ENCODE peak calls at places on chromosomes 16 and 17, in four cellular contexts. Y, V, I and D are unnamed samples. For H3K36me3 and H3K4me1, the result is how much of the 10 kb centered on the place peaks cover.

GRCh38 chr16:22007509-22008214 is at the start of gene MOSMO:
- DNase-seq in I (peak), Y (peak), V (peak), D (peak)

GRCh38 chr16:58393138-58393504 is 850 bp downstream of the GINS3 start:
- DNase-seq in V (peak), Y (no peak), I (no peak), D (peak)

GRCh38 chr16:75653926-75654325 is 6.4 kb downstream of the TERF2IP start:
- DNase-seq in V (peak), I (no peak), Y (no peak), D (peak)

GRCh38 chr17:69503711-69504110 is 89.2 kb downstream of the MAP2K6 start:
- DNase-seq in Y (no peak), V (no peak), I (no peak), D (peak)

GRCh38 chr17:9101356-9101755 is 80.0 kb downstream of the NTN1 start:
- DNase-seq in I (no peak), Y (no peak), V (no peak), D (no peak)

GRCh38 chr17:39462644-39463375 is 1.5 kb downstream of the CDK12 start:
- DNase-seq in I (peak), Y (no peak), V (peak), D (peak)

GRCh38 chr16:35195173-35195863 is 1735.9 kb downstream of the TP53TG3F start:
- DNase-seq in I (no peak), V (no peak), Y (no peak), D (no peak)

GRCh38 chr17:7393613-7394451 is 493 bp downstream of the PLSCR3 start:
- DNase-seq in Y (peak), V (peak), I (no peak), D (peak)

GRCh38 chr16:62829084-62829483 is 792.8 kb upstream of the CDH8 start:
- DNase-seq in Y (no peak), V (no peak), I (no peak), D (no peak)

GRCh38 chr16:73033271-73033998 is 14.5 kb downstream of the ZFHX3 start:
- DNase-seq in V (no peak), Y (no peak), I (no peak), D (no peak)

GRCh38 chr17:76213491-76213890 is 26.8 kb downstream of the RNF157 start:
- DNase-seq in V (no peak), Y (no peak), I (no peak), D (no peak)

GRCh38 chr16:81567987-81568748 is 123.6 kb downstream of the CMIP start:
- DNase-seq in I (peak), V (no peak), Y (peak), D (no peak)

GRCh38 chr16:4664538-4665418 is 28.6 kb upstream of the NUDT16L1 start:
- DNase-seq in I (peak), V (no peak), Y (peak), D (no peak)

GRCh38 chr16:85294810-85295508 is 182.7 kb upstream of the CIBAR2 start:
- DNase-seq in Y (no peak), V (no peak), I (no peak), D (no peak)

GRCh38 chr17:77887464-77888241 is 70.8 kb upstream of the TNRC6C start:
- DNase-seq in Y (peak), I (peak), V (no peak), D (peak)

GRCh38 chr17:27306276-27306820 is 12.4 kb downstream of the WSB1 start:
- DNase-seq in Y (no peak), V (no peak), I (no peak), D (no peak)

GRCh38 chr17:81902023-81902652 is at the start of gene NPB:
- DNase-seq in V (peak), I (no peak), Y (peak), D (no peak)

GRCh38 chr17:42581744-42582270 is 4.3 kb upstream of the PSMC3IP start:
- DNase-seq in Y (no peak), I (peak), V (no peak), D (no peak)

GRCh38 chr16:77300232-77300631 is 101.0 kb downstream of the SYCE1L start:
- DNase-seq in V (no peak), Y (no peak), I (no peak), D (no peak)

GRCh38 chr16:65070831-65071230 is 51.0 kb downstream of the CDH11 start:
- DNase-seq in V (peak), I (peak), Y (peak), D (no peak)

GRCh38 chr17:68197091-68197996 is 50.5 kb upstream of the AMZ2 start:
- DNase-seq in I (peak), V (peak), Y (no peak), D (no peak)

GRCh38 chr17:82598256-82599011 is 49.8 kb downstream of the WDR45B start:
- DNase-seq in I (no peak), Y (no peak), V (peak), D (no peak)

GRCh38 chr17:40499551-40500189 is 1.8 kb downstream of the TNS4 start:
- DNase-seq in I (peak), Y (peak), V (peak), D (no peak)

GRCh38 chr17:10631048-10631700 is 25.9 kb downstream of the MYH3 start:
- DNase-seq in I (no peak), V (peak), Y (no peak), D (no peak)

GRCh38 chr16:65153365-65154105 is 31.7 kb upstream of the CDH11 start:
- DNase-seq in I (no peak), V (no peak), Y (no peak), D (no peak)

GRCh38 chr17:19546289-19547065 is 12.8 kb downstream of the SLC47A1 start:
- DNase-seq in I (no peak), V (no peak), Y (peak), D (peak)

GRCh38 chr17:80290199-80290598 is 29.5 kb downstream of the RNF213 start:
- DNase-seq in Y (no peak), I (no peak), V (no peak), D (no peak)
- H3K36me3 ChIP-seq in Y (half or more), I (half or more), V (half or more), D (under half)

DNA sequence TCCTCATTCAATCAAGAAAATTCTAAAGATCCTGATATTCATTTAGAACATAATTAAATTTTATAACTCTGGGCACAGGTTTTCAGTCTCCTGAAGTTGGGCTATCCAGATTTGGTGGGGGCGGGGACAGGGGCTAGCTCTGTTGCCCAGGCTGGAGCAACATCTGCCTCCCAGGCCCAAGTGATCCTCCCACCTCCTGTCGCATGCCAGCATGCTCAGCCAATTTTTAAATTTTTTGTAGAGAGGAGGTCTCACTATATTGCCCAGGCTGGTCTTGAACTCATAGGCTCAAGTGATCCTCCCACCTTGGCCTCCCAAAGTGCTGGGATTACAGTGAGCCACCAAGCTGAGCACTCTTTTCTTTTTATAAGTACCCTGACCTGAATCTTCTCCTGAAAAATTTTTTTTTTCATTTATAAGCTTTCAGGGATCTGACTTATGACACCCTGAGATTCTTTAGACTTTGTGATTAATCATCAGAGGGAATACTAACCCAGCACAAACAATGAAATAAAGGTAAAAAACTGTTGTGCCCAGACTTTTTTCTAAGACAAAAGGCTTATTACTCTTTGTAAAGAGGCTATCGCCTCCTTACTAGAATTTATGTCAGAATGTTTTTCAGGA is 62.6 kb downstream of the TUBD1 start:
- DNase-seq in Y (no peak), V (no peak), I (peak), D (no peak)
- H3K4me1 ChIP-seq in Y (under half), V (half or more), I (under half), D (half or more)

DNA sequence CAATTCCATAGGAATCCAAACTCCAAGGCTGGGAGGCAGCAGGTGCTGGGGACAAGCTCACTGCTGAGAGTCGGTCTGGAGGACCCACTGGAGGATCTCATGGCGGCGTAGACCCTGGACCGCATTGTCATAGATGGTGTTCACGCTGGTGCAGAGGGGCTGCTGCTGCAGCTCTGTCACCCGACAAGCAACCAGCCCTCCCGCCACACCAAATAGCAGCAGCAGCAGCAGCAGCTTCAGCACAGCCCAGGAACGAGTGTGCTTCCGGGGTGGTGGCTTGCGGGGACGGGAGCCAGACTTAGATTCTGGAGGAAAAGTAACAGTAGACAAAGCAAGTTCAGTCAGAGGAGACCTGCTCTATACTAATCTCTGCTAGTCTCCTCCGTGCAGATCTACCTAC is 9.9 kb downstream of the EME1 start:
- DNase-seq in V (no peak), Y (no peak), I (no peak), D (no peak)
- TF ChIP-seq CTCF in V (no peak), Y (no peak), I (no peak), D (no peak)

GRCh38 chr16:1165511-1165910 is 12.6 kb downstream of the CACNA1H start:
- DNase-seq in V (no peak), Y (no peak), I (no peak), D (no peak)
- H3K36me3 ChIP-seq in V (under half), Y (under half), I (under half), D (under half)

GRCh38 chr17:2029911-2030778 is at the start of gene DPH1:
- DNase-seq in Y (peak), V (peak), I (peak), D (peak)
- H3K4me1 ChIP-seq in Y (under half), V (under half), I (under half), D (under half)

DNA sequence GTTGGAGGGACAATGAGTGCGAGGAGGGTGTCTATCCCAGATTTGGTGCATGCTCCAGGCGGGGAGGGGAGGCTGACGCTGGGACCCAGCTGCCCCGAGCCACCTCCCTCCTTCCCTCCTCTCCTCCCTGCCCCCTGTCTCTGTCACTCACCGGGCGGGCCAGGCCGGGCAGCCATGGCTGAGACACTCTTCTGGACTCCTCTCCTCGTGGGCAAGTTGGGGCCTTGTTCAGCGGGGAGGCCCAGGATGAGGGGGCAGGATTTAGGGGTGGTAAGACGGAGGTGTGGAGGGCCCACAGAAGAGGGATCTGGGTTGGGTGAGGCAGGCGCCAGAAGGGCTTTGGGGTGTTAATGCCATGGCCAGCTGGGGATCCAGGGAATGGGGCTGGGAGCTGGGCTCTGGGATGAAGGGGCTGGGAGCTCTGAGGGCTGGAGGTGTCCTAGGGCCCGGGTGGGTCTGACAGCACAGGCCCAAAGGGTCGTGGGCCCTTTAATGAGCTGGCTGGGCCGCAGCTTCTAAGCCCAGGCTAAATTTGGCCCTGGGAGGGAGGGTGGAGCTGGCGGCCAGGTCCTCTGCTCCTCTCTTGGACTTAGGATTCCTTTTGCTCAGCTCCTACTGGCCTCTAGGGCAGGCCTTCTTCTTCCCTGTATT is at the start of gene SGCA:
- DNase-seq in Y (no peak), V (no peak), I (no peak), D (no peak)
- TF ChIP-seq CTCF in Y (no peak), V (no peak), I (no peak), D (no peak)

GRCh38 chr16:28967156-28967555 is 7.4 kb upstream of the SPNS1 start:
- DNase-seq in Y (no peak), I (no peak), V (no peak), D (no peak)

DNA sequence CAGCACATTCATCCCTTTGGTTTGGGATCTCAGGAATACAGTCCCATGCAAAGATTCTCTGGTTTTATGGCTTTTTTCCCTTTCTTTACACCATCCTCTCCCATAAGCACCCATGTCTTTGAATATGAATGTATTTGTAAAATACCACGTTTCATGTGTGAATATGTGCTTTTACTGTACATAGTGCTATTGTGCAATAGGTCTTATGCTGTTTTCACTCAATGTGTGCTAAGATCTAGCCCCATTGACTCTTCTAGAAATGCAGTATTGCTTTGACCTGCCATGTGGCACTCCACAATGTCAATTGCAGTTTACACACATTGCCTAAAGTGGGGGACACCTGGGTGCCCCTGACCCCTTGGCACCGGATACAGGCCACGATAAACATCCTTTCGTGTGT is 10.1 kb upstream of the SPNS1 start:
- DNase-seq in I (no peak), Y (no peak), V (no peak), D (no peak)
- H3K36me3 ChIP-seq in I (under half), Y (half or more), V (under half), D (half or more)

GRCh38 chr17:17220529-17220928 is 14.4 kb upstream of the PLD6 start:
- DNase-seq in I (no peak), V (no peak), Y (no peak), D (no peak)
- H3K4me1 ChIP-seq in I (under half), V (under half), Y (under half), D (under half)